ENCODE peak calls at places on chromosomes 13 and 19, in four cellular contexts. One of them, this sample, is unnamed.

GRCh38 chr19:7998081-7998480 is 7.4 kb downstream of the ELAVL1 start:
- DNase-seq in hepatic stellate cell: peak; percentile 20
- DNase-seq in NCI-H510A: no peak
- DNase-seq in choroid plexus epithelial cell: no peak
- DNase-seq in this sample: no peak

GRCh38 chr19:29325241-29325975 is 112.5 kb upstream of the UQCRFS1 start:
- DNase-seq in hepatic stellate cell: no peak
- DNase-seq in NCI-H510A: no peak
- DNase-seq in choroid plexus epithelial cell: no peak
- DNase-seq in this sample: no peak

GRCh38 chr13:111219306-111219705 is 101.1 kb upstream of the TEX29 start:
- DNase-seq in hepatic stellate cell: peak; percentile 84
- DNase-seq in NCI-H510A: no peak
- DNase-seq in choroid plexus epithelial cell: peak; percentile 97
- DNase-seq in this sample: peak; percentile 32

GRCh38 chr19:42255766-42256750 is 1.1 kb upstream of the ERF start:
- DNase-seq in hepatic stellate cell: peak; percentile 58
- DNase-seq in NCI-H510A: no peak
- DNase-seq in choroid plexus epithelial cell: peak; percentile 73
- DNase-seq in this sample: peak; percentile 60

GRCh38 chr19:2276429-2276989 is 5.5 kb downstream of the PEAK3 start:
- DNase-seq in hepatic stellate cell: no peak
- DNase-seq in NCI-H510A: no peak
- DNase-seq in choroid plexus epithelial cell: no peak
- DNase-seq in this sample: no peak

GRCh38 chr19:14113762-14114414 is 3.7 kb downstream of the PRKACA start:
- DNase-seq in hepatic stellate cell: no peak
- DNase-seq in NCI-H510A: peak; percentile 13
- DNase-seq in choroid plexus epithelial cell: no peak
- DNase-seq in this sample: no peak

GRCh38 chr13:22235285-22235949 is 564.5 kb downstream of the FGF9 start:
- DNase-seq in hepatic stellate cell: no peak
- DNase-seq in NCI-H510A: no peak
- DNase-seq in choroid plexus epithelial cell: no peak
- DNase-seq in this sample: no peak

GRCh38 chr19:347946-348861 is 3.6 kb upstream of the MIER2 start:
- DNase-seq in hepatic stellate cell: no peak
- DNase-seq in NCI-H510A: no peak
- DNase-seq in choroid plexus epithelial cell: no peak
- DNase-seq in this sample: no peak

GRCh38 chr19:50969413-50969760 is at the start of gene KLK6:
- DNase-seq in hepatic stellate cell: no peak
- DNase-seq in NCI-H510A: no peak
- DNase-seq in choroid plexus epithelial cell: no peak
- DNase-seq in this sample: peak; percentile 25

GRCh38 chr13:96011291-96011875 is 41.8 kb downstream of the UGGT2 start:
- DNase-seq in hepatic stellate cell: no peak
- DNase-seq in NCI-H510A: no peak
- DNase-seq in choroid plexus epithelial cell: no peak
- DNase-seq in this sample: no peak

GRCh38 chr19:7973883-7974282 is 30.4 kb upstream of the TIMM44 start:
- DNase-seq in hepatic stellate cell: no peak
- DNase-seq in NCI-H510A: no peak
- DNase-seq in choroid plexus epithelial cell: no peak
- DNase-seq in this sample: no peak

GRCh38 chr19:51200071-51200470 is 24.8 kb upstream of the CD33 start:
- DNase-seq in hepatic stellate cell: no peak
- DNase-seq in NCI-H510A: no peak
- DNase-seq in choroid plexus epithelial cell: no peak
- DNase-seq in this sample: no peak

GRCh38 chr19:49210108-49210900 is 52.7 kb downstream of the TRPM4 start:
- DNase-seq in hepatic stellate cell: no peak
- DNase-seq in NCI-H510A: no peak
- DNase-seq in choroid plexus epithelial cell: peak; percentile 56
- DNase-seq in this sample: peak; percentile 41

GRCh38 chr13:49097374-49097773 is 121.7 kb downstream of the FNDC3A start:
- DNase-seq in hepatic stellate cell: no peak
- DNase-seq in NCI-H510A: no peak
- DNase-seq in choroid plexus epithelial cell: peak; percentile 72
- DNase-seq in this sample: peak; percentile 91

This sample was measured in epithelial cell of esophagus.